ENCODE peak calls at places on chromosome 9, in six cellular contexts. One of them, this sample, is unnamed.
A peak's percentile ranks its signal among the peaks of the same experiment; 100 is the strongest.

GRCh38 chr9:132412089-132412488 is 2.1 kb downstream of the CFAP77 start:
- DNase-seq in heart right ventricle: no peak
- DNase-seq in CD4-positive, alpha-beta T cell: no peak
- DNase-seq in esophagus squamous epithelium: no peak
- DNase-seq in small intestine: no peak
- DNase-seq in H1: peak; percentile 69
- DNase-seq in this sample: no peak

GRCh38 chr9:14133394-14133793 is 180.5 kb downstream of the NFIB start:
- DNase-seq in heart right ventricle: no peak
- DNase-seq in CD4-positive, alpha-beta T cell: no peak
- DNase-seq in esophagus squamous epithelium: no peak
- DNase-seq in small intestine: no peak
- DNase-seq in H1: no peak
- DNase-seq in this sample: no peak

GRCh38 chr9:87829756-87830155 is 52.9 kb upstream of the SPATA31E1 start:
- DNase-seq in heart right ventricle: no peak
- DNase-seq in CD4-positive, alpha-beta T cell: no peak
- DNase-seq in esophagus squamous epithelium: no peak
- DNase-seq in small intestine: no peak
- DNase-seq in H1: no peak
- DNase-seq in this sample: no peak

GRCh38 chr9:110671849-110672248 is 3.3 kb downstream of the MUSK start:
- DNase-seq in heart right ventricle: no peak
- DNase-seq in CD4-positive, alpha-beta T cell: no peak
- DNase-seq in esophagus squamous epithelium: no peak
- DNase-seq in small intestine: no peak
- DNase-seq in H1: no peak
- DNase-seq in this sample: no peak

GRCh38 chr9:81855538-81855937 is 72.7 kb upstream of the SPATA31D4 start:
- DNase-seq in heart right ventricle: no peak
- DNase-seq in CD4-positive, alpha-beta T cell: no peak
- DNase-seq in esophagus squamous epithelium: no peak
- DNase-seq in small intestine: no peak
- DNase-seq in H1: no peak
- DNase-seq in this sample: no peak

GRCh38 chr9:96566401-96567202 is 53.0 kb downstream of the CDC14B start:
- DNase-seq in heart right ventricle: peak; percentile 81
- DNase-seq in CD4-positive, alpha-beta T cell: peak; percentile 72
- DNase-seq in esophagus squamous epithelium: peak; percentile 41
- DNase-seq in small intestine: peak; percentile 98
- DNase-seq in H1: peak; percentile 88
- DNase-seq in this sample: peak; percentile 80

GRCh38 chr9:126582427-126582826 is 31.3 kb upstream of the LMX1B start:
- DNase-seq in heart right ventricle: no peak
- DNase-seq in CD4-positive, alpha-beta T cell: no peak
- DNase-seq in esophagus squamous epithelium: no peak
- DNase-seq in small intestine: no peak
- DNase-seq in H1: no peak
- DNase-seq in this sample: no peak

GRCh38 chr9:128554155-128554862 is 1.9 kb downstream of the SPTAN1 start:
- DNase-seq in heart right ventricle: peak; percentile 58
- DNase-seq in CD4-positive, alpha-beta T cell: no peak
- DNase-seq in esophagus squamous epithelium: no peak
- DNase-seq in small intestine: peak; percentile 32
- DNase-seq in H1: peak; percentile 51
- DNase-seq in this sample: peak; percentile 56

DNA sequence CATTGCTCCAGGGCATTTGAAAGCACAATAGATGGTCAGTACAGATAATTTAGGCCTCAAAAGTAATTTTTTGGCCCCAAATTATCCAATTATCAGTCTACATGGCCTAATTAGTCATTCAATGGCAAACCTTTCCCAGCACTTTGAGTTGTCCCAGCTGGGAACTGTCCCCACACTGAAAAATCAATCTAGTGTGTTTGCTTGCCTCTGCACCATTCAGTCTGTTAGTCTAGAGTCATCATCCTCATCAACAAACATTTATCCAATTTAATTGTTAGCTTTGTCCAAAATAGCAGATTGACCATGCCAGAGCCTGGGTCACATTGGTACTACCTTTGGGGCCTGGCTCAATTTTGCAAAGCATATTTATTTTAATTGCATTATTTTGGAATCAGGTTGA is 13.9 kb downstream of the NR4A3 start:
- DNase-seq in heart right ventricle: no peak
- DNase-seq in CD4-positive, alpha-beta T cell: no peak
- DNase-seq in esophagus squamous epithelium: no peak
- DNase-seq in small intestine: no peak
- DNase-seq in H1: no peak
- DNase-seq in this sample: no peak
- H3K27ac ChIP-seq in heart right ventricle: no peak overlapping the region
- H3K27ac ChIP-seq in CD4-positive, alpha-beta T cell: no peak overlapping the region
- H3K27ac ChIP-seq in esophagus squamous epithelium: no peak overlapping the region
- H3K27ac ChIP-seq in small intestine: no peak overlapping the region
- H3K27ac ChIP-seq in H1: no peak overlapping the region
- H3K27ac ChIP-seq in this sample: no peak overlapping the region

DNA sequence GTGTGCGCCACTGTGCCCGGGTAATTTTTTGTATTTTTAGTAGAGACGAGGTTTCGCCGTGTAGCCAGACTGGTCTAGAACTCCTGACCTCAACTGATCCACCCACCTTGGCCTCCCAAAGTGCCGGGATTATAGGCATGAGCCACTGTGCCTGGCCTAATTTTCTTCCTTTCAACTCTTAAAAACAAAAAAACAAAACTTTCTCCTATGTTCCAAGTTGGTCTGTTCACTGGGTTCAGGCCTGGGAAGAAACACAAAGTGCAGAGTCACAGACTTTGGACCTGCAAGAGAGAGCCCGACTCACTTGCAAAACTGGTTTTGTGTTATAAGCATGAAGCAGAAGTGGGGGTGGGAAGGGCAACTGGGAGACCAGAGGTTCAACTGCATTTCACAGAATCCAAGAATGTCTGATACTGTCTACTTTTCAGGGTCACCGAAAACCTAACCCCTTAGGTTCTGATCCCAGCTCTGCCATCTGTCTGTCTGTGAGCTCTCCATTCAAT is 5.2 kb upstream of the HDHD3 start:
- DNase-seq in heart right ventricle: no peak
- DNase-seq in CD4-positive, alpha-beta T cell: no peak
- DNase-seq in esophagus squamous epithelium: no peak
- DNase-seq in small intestine: peak; percentile 97
- DNase-seq in H1: no peak
- DNase-seq in this sample: no peak
- H3K27ac ChIP-seq in heart right ventricle: no peak overlapping the region
- H3K27ac ChIP-seq in CD4-positive, alpha-beta T cell: no peak overlapping the region
- H3K27ac ChIP-seq in esophagus squamous epithelium: peak overlapping the region; percentile 89
- H3K27ac ChIP-seq in small intestine: peak overlapping the region; percentile 81
- H3K27ac ChIP-seq in H1: no peak overlapping the region
- H3K27ac ChIP-seq in this sample: no peak overlapping the region

DNA sequence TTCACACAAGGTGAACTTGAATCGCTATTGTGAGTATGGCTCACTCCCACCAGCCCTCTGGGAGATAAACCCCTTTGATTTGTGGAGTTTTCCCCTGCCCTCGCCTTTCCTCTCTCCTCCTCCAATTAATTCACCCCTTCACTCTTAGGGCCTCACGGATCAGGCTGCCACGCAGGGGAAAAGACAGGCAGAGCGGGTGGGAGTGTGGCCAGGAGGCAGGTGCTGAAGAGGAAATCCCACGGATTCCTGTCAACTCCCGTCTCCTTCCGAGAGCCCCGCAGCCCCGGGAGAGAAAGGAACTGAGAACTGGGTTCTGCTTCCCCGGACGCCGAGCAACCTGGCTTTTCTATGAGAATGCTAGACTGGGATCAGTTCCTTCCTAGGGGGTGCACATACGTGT is 314.6 kb upstream of the TLE4 start:
- DNase-seq in heart right ventricle: no peak
- DNase-seq in CD4-positive, alpha-beta T cell: no peak
- DNase-seq in esophagus squamous epithelium: no peak
- DNase-seq in small intestine: no peak
- DNase-seq in H1: no peak
- DNase-seq in this sample: no peak
- H3K27ac ChIP-seq in heart right ventricle: no peak overlapping the region
- H3K27ac ChIP-seq in CD4-positive, alpha-beta T cell: no peak overlapping the region
- H3K27ac ChIP-seq in esophagus squamous epithelium: no peak overlapping the region
- H3K27ac ChIP-seq in small intestine: no peak overlapping the region
- H3K27ac ChIP-seq in H1: no peak overlapping the region
- H3K27ac ChIP-seq in this sample: no peak overlapping the region

DNA sequence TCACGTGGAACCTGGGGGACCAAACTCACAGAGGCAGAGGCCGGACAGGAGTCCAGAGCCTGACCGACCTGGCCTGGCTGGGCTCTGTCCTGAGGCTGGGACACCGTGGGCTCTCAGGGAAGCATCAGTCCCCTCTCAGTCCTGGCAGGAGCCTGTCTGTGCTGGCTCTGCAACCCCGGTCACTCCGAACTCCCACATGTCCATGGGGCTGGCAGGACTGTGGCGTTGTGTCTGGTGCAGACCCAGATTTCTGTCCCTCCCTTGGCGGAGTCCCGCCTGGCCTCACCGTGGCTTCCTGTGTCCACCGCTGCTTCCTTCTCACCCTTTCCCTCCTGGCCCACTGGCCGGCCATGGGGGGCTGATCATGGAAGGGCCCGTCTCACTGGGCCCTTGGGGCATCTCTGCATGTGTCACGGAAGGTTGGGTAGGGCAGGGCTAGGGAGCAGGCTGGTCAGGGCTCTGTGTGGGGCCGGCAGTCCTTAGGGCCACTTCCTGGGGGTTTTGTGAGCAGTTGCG is 68.8 kb downstream of the RXRA start:
- DNase-seq in heart right ventricle: no peak
- DNase-seq in CD4-positive, alpha-beta T cell: no peak
- DNase-seq in esophagus squamous epithelium: no peak
- DNase-seq in small intestine: no peak
- DNase-seq in H1: no peak
- DNase-seq in this sample: no peak
- H3K27ac ChIP-seq in heart right ventricle: no peak overlapping the region
- H3K27ac ChIP-seq in CD4-positive, alpha-beta T cell: peak overlapping the region; percentile 69
- H3K27ac ChIP-seq in esophagus squamous epithelium: no peak overlapping the region
- H3K27ac ChIP-seq in small intestine: no peak overlapping the region
- H3K27ac ChIP-seq in H1: no peak overlapping the region
- H3K27ac ChIP-seq in this sample: peak overlapping the region; percentile 60

GRCh38 chr9:711761-712523 is 129.6 kb upstream of the DMRT1 start:
- DNase-seq in heart right ventricle: no peak
- DNase-seq in CD4-positive, alpha-beta T cell: no peak
- DNase-seq in esophagus squamous epithelium: no peak
- DNase-seq in small intestine: no peak
- DNase-seq in H1: no peak
- DNase-seq in this sample: no peak
- H3K27ac ChIP-seq in heart right ventricle: no peak overlapping the region
- H3K27ac ChIP-seq in CD4-positive, alpha-beta T cell: no peak overlapping the region
- H3K27ac ChIP-seq in esophagus squamous epithelium: no peak overlapping the region
- H3K27ac ChIP-seq in small intestine: no peak overlapping the region
- H3K27ac ChIP-seq in H1: no peak overlapping the region
- H3K27ac ChIP-seq in this sample: no peak overlapping the region

DNA sequence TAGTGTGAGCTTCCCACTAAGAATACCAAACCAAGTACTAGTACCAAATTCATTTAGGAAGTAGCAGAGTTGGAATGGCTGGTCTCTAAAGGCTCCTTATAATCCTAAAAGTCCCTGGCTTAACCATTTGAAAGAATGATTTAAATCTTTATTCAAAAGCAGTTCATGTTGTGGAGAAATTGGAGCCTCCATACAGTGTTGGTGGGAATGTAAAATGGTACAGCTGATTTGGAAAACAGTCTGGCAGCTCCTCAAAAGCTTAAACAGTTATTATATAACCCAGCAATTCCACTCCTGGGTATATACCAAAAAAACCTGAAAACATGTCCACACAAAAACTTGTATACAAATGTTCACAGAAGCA is 2.9 kb downstream of the PLIN2 start:
- DNase-seq in heart right ventricle: no peak
- DNase-seq in CD4-positive, alpha-beta T cell: no peak
- DNase-seq in esophagus squamous epithelium: no peak
- DNase-seq in small intestine: no peak
- DNase-seq in H1: no peak
- DNase-seq in this sample: no peak
- H3K27ac ChIP-seq in heart right ventricle: peak overlapping the region; percentile 37
- H3K27ac ChIP-seq in CD4-positive, alpha-beta T cell: peak overlapping the region; percentile 68
- H3K27ac ChIP-seq in esophagus squamous epithelium: peak overlapping the region; percentile 78
- H3K27ac ChIP-seq in small intestine: peak overlapping the region; percentile 58
- H3K27ac ChIP-seq in H1: no peak overlapping the region
- H3K27ac ChIP-seq in this sample: peak overlapping the region; percentile 100

GRCh38 chr9:70052768-70053167 is 9.1 kb downstream of the MAMDC2 start:
- DNase-seq in heart right ventricle: no peak
- DNase-seq in CD4-positive, alpha-beta T cell: no peak
- DNase-seq in esophagus squamous epithelium: no peak
- DNase-seq in small intestine: no peak
- DNase-seq in H1: no peak
- DNase-seq in this sample: no peak

GRCh38 chr9:70055867-70056266 is 12.2 kb downstream of the MAMDC2 start:
- DNase-seq in heart right ventricle: no peak
- DNase-seq in CD4-positive, alpha-beta T cell: no peak
- DNase-seq in esophagus squamous epithelium: no peak
- DNase-seq in small intestine: no peak
- DNase-seq in H1: no peak
- DNase-seq in this sample: no peak

GRCh38 chr9:70053864-70054263 is 10.2 kb downstream of the MAMDC2 start:
- DNase-seq in heart right ventricle: no peak
- DNase-seq in CD4-positive, alpha-beta T cell: no peak
- DNase-seq in esophagus squamous epithelium: no peak
- DNase-seq in small intestine: no peak
- DNase-seq in H1: no peak
- DNase-seq in this sample: no peak

GRCh38 chr9:70056545-70056944 is 12.9 kb downstream of the MAMDC2 start:
- DNase-seq in heart right ventricle: no peak
- DNase-seq in CD4-positive, alpha-beta T cell: no peak
- DNase-seq in esophagus squamous epithelium: no peak
- DNase-seq in small intestine: no peak
- DNase-seq in H1: peak; percentile 16
- DNase-seq in this sample: no peak

GRCh38 chr9:70054546-70054945 is 10.9 kb downstream of the MAMDC2 start:
- DNase-seq in heart right ventricle: no peak
- DNase-seq in CD4-positive, alpha-beta T cell: no peak
- DNase-seq in esophagus squamous epithelium: no peak
- DNase-seq in small intestine: no peak
- DNase-seq in H1: no peak
- DNase-seq in this sample: no peak
- H3K27ac ChIP-seq in heart right ventricle: no peak overlapping the region
- H3K27ac ChIP-seq in CD4-positive, alpha-beta T cell: no peak overlapping the region
- H3K27ac ChIP-seq in esophagus squamous epithelium: peak overlapping the region; percentile 89
- H3K27ac ChIP-seq in small intestine: no peak overlapping the region
- H3K27ac ChIP-seq in H1: no peak overlapping the region
- H3K27ac ChIP-seq in this sample: no peak overlapping the region